ENCODE peak calls at places on chromosome 4, in eight cellular contexts. L, C, R, I, F, Q, E and W are unnamed samples.

GRCh38 chr4:144732584-144733130 is 86.7 kb downstream of the HHIP start:
- DNase-seq in Q (no peak), I (peak), F (no peak), C (no peak), L (no peak), E (no peak), R (peak), W (no peak)

GRCh38 chr4:109755656-109756055 is 25.8 kb upstream of the PLA2G12A start:
- DNase-seq in E (no peak), R (no peak), I (no peak), F (no peak), Q (no peak), C (no peak), L (no peak), W (no peak)

GRCh38 chr4:78397292-78397630 is 154.3 kb upstream of the ANXA3 start:
- DNase-seq in I (no peak), L (no peak), R (no peak), C (no peak), Q (no peak), F (no peak), E (no peak), W (no peak)

GRCh38 chr4:75708218-75708691 is 16.1 kb upstream of the USO1 start:
- DNase-seq in F (no peak), I (no peak), Q (no peak), E (no peak), R (peak), C (no peak), L (peak), W (no peak)

GRCh38 chr4:179664628-179665027 is 2222.4 kb upstream of the AGA start:
- DNase-seq in E (no peak), F (no peak), Q (no peak), C (no peak), R (no peak), L (no peak), I (no peak), W (no peak)

GRCh38 chr4:96652158-96652557 is 812.3 kb downstream of the PDHA2 start:
- DNase-seq in F (no peak), C (peak), E (no peak), I (no peak), R (peak), L (no peak), Q (no peak), W (no peak)

GRCh38 chr4:7121861-7122653 is 54.2 kb upstream of the GRPEL1 start:
- DNase-seq in L (no peak), R (no peak), E (no peak), F (no peak), Q (no peak), C (no peak), I (no peak), W (no peak)

GRCh38 chr4:159410076-159410777 is 307.3 kb downstream of the RAPGEF2 start:
- DNase-seq in F (no peak), R (peak), Q (no peak), I (no peak), L (no peak), E (no peak), C (peak), W (no peak)

GRCh38 chr4:74658114-74658513 is 136.2 kb downstream of the BTC start:
- DNase-seq in R (no peak), F (no peak), I (no peak), Q (no peak), L (no peak), E (no peak), C (no peak), W (no peak)

GRCh38 chr4:110780538-110780937 is 157.7 kb upstream of the PITX2 start:
- DNase-seq in E (no peak), L (no peak), R (no peak), C (no peak), Q (no peak), I (no peak), F (no peak), W (no peak)

GRCh38 chr4:140309124-140309870 is 64.1 kb upstream of the SCOC start:
- DNase-seq in E (no peak), Q (no peak), I (no peak), C (peak), R (peak), L (peak), F (no peak), W (no peak)

GRCh38 chr4:184961693-184962092 is 56.6 kb upstream of the HELT start:
- DNase-seq in F (no peak), Q (no peak), R (no peak), L (peak), C (no peak), E (no peak), I (no peak), W (no peak)

GRCh38 chr4:26468283-26468949 is 21.9 kb downstream of the CCKAR start:
- DNase-seq in L (no peak), F (no peak), Q (no peak), I (no peak), E (no peak), C (no peak), R (no peak), W (no peak)

GRCh38 chr4:139552506-139552905 is 3.5 kb downstream of the SETD7 start:
- DNase-seq in Q (no peak), C (no peak), L (no peak), R (no peak), F (no peak), E (no peak), I (peak), W (no peak)

GRCh38 chr4:97252615-97253154 is 890.6 kb downstream of the STPG2 start:
- DNase-seq in R (no peak), I (no peak), C (no peak), Q (no peak), L (no peak), E (no peak), F (no peak), W (no peak)

GRCh38 chr4:13289391-13289790 is 194.7 kb downstream of the RAB28 start:
- DNase-seq in Q (no peak), C (peak), L (no peak), I (no peak), F (no peak), R (peak), E (no peak), W (no peak)

GRCh38 chr4:25749150-25749794 is 93.6 kb downstream of the SLC34A2 start:
- DNase-seq in C (no peak), I (no peak), F (no peak), L (no peak), R (no peak), Q (no peak), E (no peak), W (no peak)

GRCh38 chr4:95348418-95348817 is 200.4 kb downstream of the UNC5C start:
- DNase-seq in R (no peak), I (no peak), L (no peak), Q (no peak), F (no peak), C (no peak), E (no peak), W (no peak)

GRCh38 chr4:187608001-187608421 is 387.6 kb upstream of the ZFP42 start:
- DNase-seq in I (peak), Q (no peak), E (no peak), L (no peak), R (peak), F (no peak), C (peak), W (no peak)

GRCh38 chr4:149781150-149781549 is 34.5 kb downstream of the IQCM start:
- DNase-seq in I (peak), Q (no peak), C (peak), E (no peak), L (no peak), R (peak), F (no peak), W (no peak)

GRCh38 chr4:78599931-78600375 is 48.4 kb downstream of the ANXA3 start:
- DNase-seq in E (no peak), R (no peak), L (no peak), I (no peak), F (no peak), Q (no peak), C (no peak), W (no peak)

GRCh38 chr4:36399762-36400353 is 118.4 kb downstream of the DTHD1 start:
- DNase-seq in L (peak), R (peak), E (no peak), F (no peak), C (no peak), Q (no peak), I (no peak), W (peak)

GRCh38 chr4:52996261-52997131 is 134.4 kb downstream of the RASL11B start:
- DNase-seq in F (peak), Q (no peak), L (no peak), R (no peak), I (peak), E (peak), C (no peak), W (no peak)

GRCh38 chr4:128255906-128256305 is 31.7 kb downstream of the PGRMC2 start:
- DNase-seq in F (no peak), I (no peak), L (no peak), R (no peak), C (no peak), Q (no peak), E (no peak), W (peak)

GRCh38 chr4:54645830-54646229 is 11.9 kb upstream of the KIT start:
- DNase-seq in C (no peak), R (no peak), L (no peak), E (no peak), I (no peak), Q (no peak), F (no peak), W (no peak)

GRCh38 chr4:15234585-15235126 is 193.2 kb upstream of the C1QTNF7 start:
- DNase-seq in L (no peak), E (peak), R (peak), F (no peak), C (peak), I (peak), Q (no peak), W (no peak)

GRCh38 chr4:127261476-127261875 is 371.3 kb upstream of the INTU start:
- DNase-seq in L (no peak), R (peak), Q (no peak), C (no peak), E (no peak), I (no peak), F (no peak), W (peak)

GRCh38 chr4:183402771-183403170 is 41.7 kb upstream of the CDKN2AIP start:
- DNase-seq in L (no peak), E (no peak), I (no peak), F (no peak), Q (no peak), C (no peak), R (peak), W (no peak)

GRCh38 chr4:148800943-148801342 is 358.7 kb upstream of the NR3C2 start:
- DNase-seq in F (no peak), L (no peak), C (no peak), Q (no peak), I (no peak), E (no peak), R (no peak), W (no peak)

GRCh38 chr4:118762753-118763477 is 73.0 kb downstream of the SEC24D start:
- DNase-seq in I (no peak), R (no peak), Q (no peak), F (no peak), C (no peak), E (no peak), L (no peak), W (no peak)

GRCh38 chr4:81606796-81607550 is 135.3 kb upstream of the RASGEF1B start:
- DNase-seq in R (peak), E (no peak), I (peak), L (peak), Q (no peak), F (no peak), C (no peak), W (no peak)

GRCh38 chr4:169791527-169792156 is 33.9 kb upstream of the HPF1 start:
- DNase-seq in Q (no peak), R (peak), F (no peak), L (peak), E (peak), C (peak), I (peak), W (peak)

GRCh38 chr4:4689694-4690440 is 148.0 kb upstream of the STX18 start:
- DNase-seq in Q (no peak), I (no peak), L (no peak), E (no peak), R (no peak), C (no peak), F (no peak), W (no peak)

GRCh38 chr4:38281416-38282071 is 321.3 kb downstream of the PTTG2 start:
- DNase-seq in I (peak), Q (no peak), L (no peak), R (peak), F (no peak), E (no peak), C (peak), W (no peak)

GRCh38 chr4:143587703-143588102 is 74.2 kb downstream of the SMARCA5 start:
- DNase-seq in R (peak), C (no peak), F (no peak), E (no peak), L (no peak), I (no peak), Q (no peak), W (peak)

GRCh38 chr4:182447938-182448280 is 204.7 kb downstream of the TENM3 start:
- DNase-seq in Q (no peak), I (peak), L (no peak), E (no peak), C (no peak), R (no peak), F (no peak), W (no peak)

GRCh38 chr4:88643932-88644331 is 51.7 kb downstream of the HERC3 start:
- DNase-seq in L (no peak), E (no peak), R (no peak), I (no peak), F (no peak), Q (no peak), C (no peak), W (no peak)

GRCh38 chr4:44210750-44211149 is 237.9 kb downstream of the KCTD8 start:
- DNase-seq in C (no peak), I (no peak), F (no peak), E (no peak), Q (no peak), R (no peak), L (no peak), W (no peak)
- TF ChIP-seq CTCF in C (peak), I (no peak), F (no peak), E (no peak), Q (no peak), R (peak), L (no peak), W (no peak)

GRCh38 chr4:2930135-2930805 is 32.9 kb downstream of the NOP14 start:
- DNase-seq in I (no peak), C (no peak), R (no peak), E (peak), L (no peak), F (no peak), Q (peak), W (peak)
- H3K4me3 ChIP-seq in I (no peak), C (no peak), R (no peak), E (no peak), L (no peak), F (no peak), Q (no peak), W (peak)

DNA sequence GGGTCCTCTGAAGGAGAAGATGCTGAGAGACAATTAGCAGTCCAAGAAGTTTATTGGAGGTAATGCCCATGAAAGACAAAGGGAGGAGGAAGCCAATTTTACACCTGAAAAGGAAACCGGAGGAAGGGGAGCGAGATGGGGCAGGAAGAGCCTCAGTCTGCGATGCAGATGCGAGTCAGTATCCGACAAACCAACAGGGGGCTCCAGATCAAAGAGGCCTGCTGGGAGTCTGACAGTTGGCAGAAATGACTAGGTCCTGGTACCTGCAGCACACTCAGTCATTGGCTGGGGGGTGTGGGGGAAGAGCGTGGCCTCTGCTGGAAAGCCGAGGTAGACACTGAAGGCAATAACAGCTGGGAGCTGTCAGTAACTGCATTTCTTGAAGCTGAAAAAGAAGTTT is 231.1 kb upstream of the CENPE start:
- DNase-seq in I (no peak), Q (no peak), L (no peak), C (no peak), F (no peak), E (no peak), R (no peak), W (no peak)
- TF ChIP-seq CTCF in I (no peak), Q (no peak), L (no peak), C (peak), F (no peak), E (no peak), R (peak), W (no peak)

GRCh38 chr4:101782546-101782945 is 8.0 kb upstream of the BANK1 start:
- DNase-seq in F (no peak), I (no peak), C (no peak), Q (no peak), L (no peak), E (no peak), R (peak), W (no peak)

GRCh38 chr4:101787917-101788316 is 2.6 kb upstream of the BANK1 start:
- DNase-seq in C (no peak), I (no peak), E (no peak), Q (no peak), R (no peak), L (no peak), F (no peak), W (no peak)

GRCh38 chr4:101780284-101780683 is 10.2 kb upstream of the BANK1 start:
- DNase-seq in F (no peak), E (no peak), C (no peak), R (no peak), Q (no peak), L (no peak), I (no peak), W (no peak)

GRCh38 chr4:101785476-101785875 is 5.1 kb upstream of the BANK1 start:
- DNase-seq in E (no peak), F (no peak), Q (no peak), C (no peak), I (no peak), R (no peak), L (no peak), W (no peak)

DNA sequence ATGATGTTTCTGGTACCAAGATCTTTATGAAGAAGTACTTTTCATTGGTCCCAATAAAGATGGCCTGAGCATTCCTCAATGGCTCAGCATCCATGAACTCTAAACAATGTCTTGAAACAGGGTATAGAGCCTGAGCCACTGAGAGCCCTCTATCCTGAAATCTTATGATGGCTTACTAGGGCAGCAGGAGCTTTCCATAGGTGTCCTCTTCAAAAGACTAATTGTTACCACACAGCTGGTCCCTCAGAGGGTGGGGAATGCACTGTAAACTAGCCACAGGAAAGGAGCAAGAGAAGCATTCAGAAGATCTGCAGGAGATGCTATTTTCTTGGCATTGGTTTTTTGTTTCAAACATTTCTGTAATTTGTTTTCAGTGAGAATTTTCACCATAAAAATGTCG is 5.6 kb upstream of the BANK1 start:
- DNase-seq in I (no peak), F (no peak), E (no peak), L (no peak), R (no peak), C (no peak), Q (no peak), W (no peak)
- H3K4me3 ChIP-seq in I (no peak), F (no peak), E (no peak), L (no peak), R (no peak), C (no peak), Q (no peak), W (no peak)

GRCh38 chr4:122003335-122003734 is 51.5 kb upstream of the TRPC3 start:
- DNase-seq in F (no peak), R (peak), Q (no peak), I (no peak), C (peak), E (no peak), L (peak), W (no peak)
- TF ChIP-seq CTCF in F (no peak), R (peak), Q (peak), I (peak), C (peak), E (no peak), L (peak), W (no peak)

GRCh38 chr4:121720109-121720508 is 23.3 kb upstream of the ANXA5 start:
- DNase-seq in R (peak), E (no peak), Q (no peak), F (no peak), L (no peak), C (no peak), I (no peak), W (no peak)
- H3K4me3 ChIP-seq in R (no peak), E (no peak), Q (no peak), F (no peak), L (no peak), C (no peak), I (no peak), W (no peak)

GRCh38 chr4:47483722-47484121 is 1.4 kb upstream of the ATP10D start:
- DNase-seq in I (no peak), F (no peak), R (no peak), C (no peak), Q (no peak), E (no peak), L (no peak), W (no peak)
- TF ChIP-seq CTCF in I (no peak), F (no peak), R (no peak), C (no peak), Q (no peak), E (no peak), L (no peak), W (no peak)

GRCh38 chr4:85825937-85826678 is 351.2 kb downstream of the ARHGAP24 start:
- DNase-seq in I (peak), E (no peak), L (peak), F (no peak), Q (no peak), R (peak), C (peak), W (no peak)
- H3K4me3 ChIP-seq in I (no peak), E (no peak), L (no peak), F (no peak), Q (no peak), R (no peak), C (no peak), W (no peak)

GRCh38 chr4:98341309-98341708 is 80.1 kb downstream of the RAP1GDS1 start:
- DNase-seq in R (no peak), E (no peak), C (peak), Q (no peak), L (no peak), F (no peak), I (peak), W (no peak)
- TF ChIP-seq CTCF in R (no peak), E (no peak), C (peak), Q (no peak), L (no peak), F (no peak), I (no peak), W (no peak)